ENCODE peak calls at places on chromosomes 4 and X, in four cellular contexts. K is HepG2, B is fibroblast of lung, J is Karpas-422. R is an unnamed sample.

GRCh38 chr4:123477804-123478209 is 81.2 kb downstream of the SPRY1 start:
- DNase-seq in B (peak; percentile 66), J (no peak), K (peak; percentile 41), R (no peak)

GRCh38 chrX:49992809-49993208 is 70.4 kb downstream of the CLCN5 start:
- DNase-seq in B (no peak), J (no peak), K (no peak), R (no peak)

GRCh38 chr4:72243641-72244040 is 211.8 kb downstream of the NPFFR2 start:
- DNase-seq in J (no peak), K (no peak), B (no peak), R (no peak)

GRCh38 chr4:168486961-168487820 is 6.9 kb upstream of the DDX60L start:
- DNase-seq in K (no peak), B (peak; percentile 84), J (no peak), R (peak; percentile 38)

GRCh38 chr4:8502836-8503585 is 62.4 kb downstream of the TRMT44 start:
- DNase-seq in B (no peak), K (peak; percentile 18), J (no peak), R (no peak)

GRCh38 chr4:122588453-122589238 is 32.2 kb downstream of the IL21 start:
- DNase-seq in J (peak; percentile 88), K (no peak), B (peak; percentile 51), R (peak; percentile 38)

GRCh38 chr4:87521757-87522374 is 7.3 kb downstream of the SPARCL1 start:
- DNase-seq in B (peak; percentile 78), K (no peak), J (peak; percentile 97), R (no peak)

GRCh38 chr4:164212134-164212533 is 541.8 kb upstream of the SMIM31 start:
- DNase-seq in J (no peak), K (no peak), B (peak; percentile 74), R (no peak)

GRCh38 chr4:96969456-96969855 is 1129.6 kb downstream of the PDHA2 start:
- DNase-seq in K (no peak), B (no peak), J (no peak), R (no peak)

GRCh38 chr4:163462556-163462955 is 11.0 kb downstream of the TKTL2 start:
- DNase-seq in B (peak; percentile 1), K (no peak), J (no peak), R (no peak)

GRCh38 chr4:11622961-11623725 is 194.4 kb upstream of the HS3ST1 start:
- DNase-seq in K (no peak), J (no peak), B (no peak), R (no peak)

GRCh38 chr4:35562831-35563230 is 681.5 kb downstream of the ARAP2 start:
- DNase-seq in J (no peak), B (no peak), K (no peak), R (no peak)

GRCh38 chr4:128835498-128836222 is 26.2 kb downstream of the JADE1 start:
- DNase-seq in B (peak; percentile 53), J (no peak), K (no peak), R (no peak)

GRCh38 chrX:19566359-19567141 is 51.2 kb upstream of the MAP3K15 start:
- DNase-seq in J (no peak), B (peak; percentile 33), K (peak; percentile 65), R (peak; percentile 60)

GRCh38 chr4:1011022-1011694 is at the start of gene FGFRL1:
- DNase-seq in K (peak; percentile 70), B (peak; percentile 85), J (peak; percentile 94), R (peak; percentile 97)

GRCh38 chr4:96035727-96036126 is 195.8 kb downstream of the PDHA2 start:
- DNase-seq in J (no peak), B (no peak), K (no peak), R (peak; percentile 29)

GRCh38 chr4:11423465-11423864 is 5.2 kb downstream of the HS3ST1 start:
- DNase-seq in B (no peak), J (no peak), K (no peak), R (no peak)

GRCh38 chr4:8594097-8595038 is 1.8 kb downstream of the CPZ start:
- DNase-seq in J (peak; percentile 78), K (peak; percentile 75), B (peak; percentile 54), R (peak; percentile 94)

GRCh38 chr4:15149842-15150592 is 147.7 kb downstream of the CPEB2 start:
- DNase-seq in K (peak; percentile 93), B (peak; percentile 81), J (peak; percentile 56), R (peak; percentile 89)

GRCh38 chr4:39975488-39976089 is 2.1 kb downstream of the PDS5A start:
- DNase-seq in J (peak; percentile 73), K (no peak), B (peak; percentile 52), R (peak; percentile 59)

GRCh38 chr4:16843831-16844508 is 54.5 kb downstream of the LDB2 start:
- DNase-seq in B (peak; percentile 84), J (no peak), K (peak; percentile 20), R (peak; percentile 94)

GRCh38 chr4:33107813-33108212 is 2387.6 kb downstream of the PCDH7 start:
- DNase-seq in K (no peak), B (no peak), J (no peak), R (peak; percentile 33)

GRCh38 chrX:135556055-135556454 is 35.6 kb downstream of the INTS6L start:
- DNase-seq in B (no peak), J (peak; percentile 58), K (no peak), R (no peak)

GRCh38 chr4:148694702-148695101 is 252.5 kb upstream of the NR3C2 start:
- DNase-seq in J (no peak), B (no peak), K (no peak), R (no peak)

GRCh38 chrX:129461801-129462456 is 61.4 kb downstream of the SMARCA1 start:
- DNase-seq in J (no peak), K (no peak), B (no peak), R (no peak)
- H3K9ac ChIP-seq in J (no peak overlapping the region), K (no peak overlapping the region), B (no peak overlapping the region), R (no peak overlapping the region)

GRCh38 chrX:13430136-13430827 is 110.4 kb upstream of the ATXN3L start:
- DNase-seq in K (no peak), J (no peak), B (no peak), R (no peak)
- H3K4me1 ChIP-seq in K (no peaks in the 10 kb centered on the region), J (no peaks in the 10 kb centered on the region), B (peaks cover 5% of the 10 kb centered on the region), R (peaks cover 31% of the 10 kb centered on the region)

GRCh38 chrX:55210931-55211677 is 9.0 kb upstream of the PAGE5 start:
- DNase-seq in B (no peak), K (peak; percentile 41), J (no peak), R (no peak)

GRCh38 chrX:55201930-55202579 is 18.1 kb upstream of the PAGE5 start:
- DNase-seq in B (no peak), J (no peak), K (no peak), R (no peak)

GRCh38 chrX:55206152-55206941 is 13.8 kb upstream of the PAGE5 start:
- DNase-seq in K (no peak), J (no peak), B (no peak), R (no peak)
- H3K9me3 ChIP-seq in K (no peaks in the 10 kb centered on the region), J (no peaks in the 10 kb centered on the region), B (no peaks in the 10 kb centered on the region), R (peaks cover 6% of the 10 kb centered on the region)

DNA sequence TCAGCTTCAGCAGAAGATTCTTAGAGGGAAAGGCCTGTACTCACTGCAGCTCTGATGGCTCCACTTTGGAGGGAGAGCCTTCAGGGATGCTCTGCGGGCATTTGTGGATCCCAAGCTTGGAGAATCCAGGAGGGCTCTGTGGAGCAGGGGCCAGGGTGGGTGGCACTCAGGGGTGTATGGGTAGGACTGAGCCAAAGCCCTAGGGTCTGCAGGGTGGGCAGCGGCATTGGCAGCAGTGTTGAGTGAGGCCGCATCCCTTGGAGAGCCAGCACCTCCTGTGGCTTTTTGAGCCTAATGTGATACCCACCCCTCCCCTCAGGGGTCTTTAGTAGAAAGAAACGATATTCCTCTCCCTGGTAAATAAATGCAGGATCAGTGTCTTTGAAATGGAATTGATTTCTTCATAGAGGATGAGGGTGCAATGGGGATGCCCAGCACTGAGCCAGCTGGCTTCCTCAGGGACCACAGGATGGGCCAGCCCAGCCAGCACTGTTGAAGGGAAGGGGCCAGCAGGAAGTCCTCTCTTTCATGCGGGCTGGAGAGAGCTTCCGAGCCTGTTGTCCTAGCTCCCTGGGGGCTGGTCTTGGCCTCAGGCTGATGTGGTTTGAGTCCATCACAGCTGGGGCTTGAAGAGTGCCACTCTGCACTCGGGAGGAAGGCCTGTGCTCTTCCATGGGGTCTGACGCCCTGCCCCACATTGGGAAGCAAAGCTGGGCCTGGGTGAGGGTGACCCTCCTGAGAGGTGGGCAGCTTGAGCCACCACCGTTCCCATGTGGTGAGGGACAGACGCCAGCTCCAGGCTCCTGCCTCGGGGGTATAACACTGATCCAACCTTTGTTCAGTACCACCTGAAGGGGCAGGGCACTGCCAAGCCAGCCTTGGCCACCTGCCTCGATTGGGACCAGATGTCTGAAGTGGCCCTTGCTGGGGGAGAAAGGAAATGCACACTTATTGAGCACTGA is 49.5 kb downstream of the PSAPL1 start:
- DNase-seq in J (no peak), K (no peak), B (no peak), R (no peak)
- H3K9ac ChIP-seq in J (no peak overlapping the region), K (no peak overlapping the region), B (no peak overlapping the region), R (no peak overlapping the region)

GRCh38 chr4:2829321-2829932 is 14.2 kb upstream of the ADD1 start:
- DNase-seq in K (no peak), B (no peak), J (no peak), R (no peak)
- H3K4me1 ChIP-seq in K (no peaks in the 10 kb centered on the region), B (no peaks in the 10 kb centered on the region), J (peaks cover 25% of the 10 kb centered on the region), R (no peaks in the 10 kb centered on the region)

R was measured in adipocyte.